ENCODE peak calls at places on chromosomes 4 and X, in five cellular contexts. R is WTC11, V is hippocampal formation, U is NAMALWA, H is kidney tubule cell. G is an unnamed sample.

GRCh38 chr4:17562157-17562556 is 14.8 kb upstream of the LAP3 start:
- DNase-seq in R (no peak), V (no peak), U (no peak), H (no peak), G (no peak)

GRCh38 chrX:123830309-123830708 is 29.5 kb upstream of the XIAP start:
- DNase-seq in R (no peak), V (no peak), U (peak; percentile 34), H (peak; percentile 99), G (peak; percentile 16)

GRCh38 chr4:77465271-77465670 is 140.3 kb upstream of the CXCL13 start:
- DNase-seq in R (peak; percentile 50), V (no peak), U (peak; percentile 11), H (peak; percentile 43), G (no peak)

GRCh38 chr4:166415749-166416148 is 542.7 kb downstream of the TLL1 start:
- DNase-seq in R (no peak), V (no peak), U (no peak), H (no peak), G (no peak)

GRCh38 chr4:10803944-10804343 is 119.4 kb upstream of the CLNK start:
- DNase-seq in R (no peak), V (no peak), U (no peak), H (no peak), G (no peak)

GRCh38 chr4:159401791-159402380 is 299.0 kb downstream of the RAPGEF2 start:
- DNase-seq in R (no peak), V (no peak), U (no peak), H (peak; percentile 94), G (no peak)

GRCh38 chr4:119209077-119209476 is 3.4 kb upstream of the USP53 start:
- DNase-seq in R (no peak), V (no peak), U (no peak), H (peak; percentile 93), G (no peak)

GRCh38 chrX:41808042-41808441 is 84.1 kb downstream of the GPR82 start:
- DNase-seq in R (no peak), V (no peak), U (no peak), H (no peak), G (no peak)

GRCh38 chr4:3255611-3256186 is 6.7 kb downstream of the MSANTD1 start:
- DNase-seq in R (peak; percentile 8), V (no peak), U (no peak), H (no peak), G (no peak)

GRCh38 chr4:153188966-153189801 is 15.1 kb upstream of the TRIM2 start:
- DNase-seq in R (no peak), V (no peak), U (no peak), H (peak; percentile 91), G (no peak)

GRCh38 chr4:104381729-104382128 is 113.0 kb downstream of the CXXC4 start:
- DNase-seq in R (no peak), V (no peak), U (no peak), H (no peak), G (no peak)

GRCh38 chrX:81120936-81121351 is 80.8 kb downstream of the HMGN5 start:
- DNase-seq in R (peak; percentile 42), V (peak; percentile 46), U (peak; percentile 79), H (peak; percentile 61), G (no peak)